ENCODE peak calls at places on chromosomes 5 and 9, in four cellular contexts. One of them, this sample, is unnamed.

GRCh38 chr9:136978073-136978864 is 965 bp downstream of the PTGDS start:
- DNase-seq in activated naive CD4-positive, alpha-beta T cell treated with Interleukin-2 at 50 U/mL for 16 hours: peak; percentile 72
- DNase-seq in GM20000: peak; percentile 88
- DNase-seq in chondrocyte: no peak
- DNase-seq in this sample: peak; percentile 73

GRCh38 chr9:110115341-110115820 is 92.6 kb downstream of the C9orf152 start:
- DNase-seq in chondrocyte: no peak
- DNase-seq in GM20000: no peak
- DNase-seq in activated naive CD4-positive, alpha-beta T cell treated with Interleukin-2 at 50 U/mL for 16 hours: no peak
- DNase-seq in this sample: no peak

GRCh38 chr9:131036529-131037335 is 27.8 kb downstream of the LAMC3 start:
- DNase-seq in activated naive CD4-positive, alpha-beta T cell treated with Interleukin-2 at 50 U/mL for 16 hours: no peak
- DNase-seq in chondrocyte: no peak
- DNase-seq in GM20000: no peak
- DNase-seq in this sample: no peak

GRCh38 chr5:126519637-126520592 is 75.1 kb downstream of the ALDH7A1 start:
- DNase-seq in chondrocyte: no peak
- DNase-seq in GM20000: no peak
- DNase-seq in activated naive CD4-positive, alpha-beta T cell treated with Interleukin-2 at 50 U/mL for 16 hours: no peak
- DNase-seq in this sample: no peak

GRCh38 chr5:10595305-10595677 is 31.4 kb downstream of the ANKRD33B start:
- DNase-seq in activated naive CD4-positive, alpha-beta T cell treated with Interleukin-2 at 50 U/mL for 16 hours: no peak
- DNase-seq in chondrocyte: no peak
- DNase-seq in GM20000: no peak
- DNase-seq in this sample: no peak

GRCh38 chr9:114413909-114414308 is 26.1 kb upstream of the AKNA start:
- DNase-seq in GM20000: peak; percentile 45
- DNase-seq in chondrocyte: no peak
- DNase-seq in activated naive CD4-positive, alpha-beta T cell treated with Interleukin-2 at 50 U/mL for 16 hours: no peak
- DNase-seq in this sample: no peak

GRCh38 chr9:134283692-134284265 is 42.5 kb upstream of the RXRA start:
- DNase-seq in chondrocyte: no peak
- DNase-seq in GM20000: no peak
- DNase-seq in activated naive CD4-positive, alpha-beta T cell treated with Interleukin-2 at 50 U/mL for 16 hours: no peak
- DNase-seq in this sample: no peak

GRCh38 chr5:73233461-73234151 is 60.6 kb downstream of the TMEM174 start:
- DNase-seq in GM20000: no peak
- DNase-seq in chondrocyte: no peak
- DNase-seq in activated naive CD4-positive, alpha-beta T cell treated with Interleukin-2 at 50 U/mL for 16 hours: no peak
- DNase-seq in this sample: no peak

GRCh38 chr9:93301911-93302525 is 118.1 kb downstream of the WNK2 start:
- DNase-seq in activated naive CD4-positive, alpha-beta T cell treated with Interleukin-2 at 50 U/mL for 16 hours: no peak
- DNase-seq in GM20000: no peak
- DNase-seq in chondrocyte: peak; percentile 82
- DNase-seq in this sample: no peak

GRCh38 chr9:124030969-124031451 is 19.4 kb downstream of the LHX2 start:
- DNase-seq in GM20000: no peak
- DNase-seq in activated naive CD4-positive, alpha-beta T cell treated with Interleukin-2 at 50 U/mL for 16 hours: no peak
- DNase-seq in chondrocyte: no peak
- DNase-seq in this sample: no peak

GRCh38 chr9:22307013-22307711 is 139.5 kb upstream of the DMRTA1 start:
- DNase-seq in GM20000: peak; percentile 8
- DNase-seq in chondrocyte: no peak
- DNase-seq in activated naive CD4-positive, alpha-beta T cell treated with Interleukin-2 at 50 U/mL for 16 hours: no peak
- DNase-seq in this sample: no peak

GRCh38 chr5:187617-188451 is 3.5 kb upstream of the LRRC14B start:
- DNase-seq in chondrocyte: peak; percentile 83
- DNase-seq in GM20000: no peak
- DNase-seq in activated naive CD4-positive, alpha-beta T cell treated with Interleukin-2 at 50 U/mL for 16 hours: no peak
- DNase-seq in this sample: no peak

GRCh38 chr5:5182508-5183191 is 42.5 kb downstream of the ADAMTS16 start:
- DNase-seq in activated naive CD4-positive, alpha-beta T cell treated with Interleukin-2 at 50 U/mL for 16 hours: no peak
- DNase-seq in GM20000: no peak
- DNase-seq in chondrocyte: no peak
- DNase-seq in this sample: no peak

GRCh38 chr5:178069909-178070308 is 43.4 kb upstream of the N4BP3 start:
- DNase-seq in GM20000: no peak
- DNase-seq in activated naive CD4-positive, alpha-beta T cell treated with Interleukin-2 at 50 U/mL for 16 hours: no peak
- DNase-seq in chondrocyte: peak; percentile 46
- DNase-seq in this sample: peak; percentile 48

GRCh38 chr5:55600536-55601208 is 65.9 kb upstream of the PLPP1 start:
- DNase-seq in chondrocyte: no peak
- DNase-seq in GM20000: peak; percentile 39
- DNase-seq in activated naive CD4-positive, alpha-beta T cell treated with Interleukin-2 at 50 U/mL for 16 hours: no peak
- DNase-seq in this sample: no peak

GRCh38 chr9:135343136-135343535 is 136.4 kb upstream of the PPP1R26 start:
- DNase-seq in GM20000: no peak
- DNase-seq in chondrocyte: peak; percentile 75
- DNase-seq in activated naive CD4-positive, alpha-beta T cell treated with Interleukin-2 at 50 U/mL for 16 hours: no peak
- DNase-seq in this sample: no peak

GRCh38 chr9:133943781-133944745 is 48.1 kb downstream of the VAV2 start:
- DNase-seq in activated naive CD4-positive, alpha-beta T cell treated with Interleukin-2 at 50 U/mL for 16 hours: no peak
- DNase-seq in chondrocyte: peak; percentile 77
- DNase-seq in GM20000: no peak
- DNase-seq in this sample: no peak

GRCh38 chr5:30604648-30605262 is 588.7 kb upstream of the CDH6 start:
- DNase-seq in GM20000: no peak
- DNase-seq in chondrocyte: no peak
- DNase-seq in activated naive CD4-positive, alpha-beta T cell treated with Interleukin-2 at 50 U/mL for 16 hours: no peak
- DNase-seq in this sample: no peak

GRCh38 chr9:114813717-114814418 is 8.0 kb upstream of the TNFSF15 start:
- DNase-seq in chondrocyte: no peak
- DNase-seq in GM20000: no peak
- DNase-seq in activated naive CD4-positive, alpha-beta T cell treated with Interleukin-2 at 50 U/mL for 16 hours: no peak
- DNase-seq in this sample: no peak

GRCh38 chr9:81032030-81032572 is 657.2 kb downstream of the TLE1 start:
- DNase-seq in chondrocyte: no peak
- DNase-seq in GM20000: no peak
- DNase-seq in activated naive CD4-positive, alpha-beta T cell treated with Interleukin-2 at 50 U/mL for 16 hours: no peak
- DNase-seq in this sample: no peak

This sample was measured in stimulated activated CD4-positive, alpha-beta T cell treated with anti-CD3 and anti-CD28 coated beads, Interleukin-2, amount 100 ng/mL, for 24 hours.